ENCODE peak calls at places on chromosomes 3 and 15, in ten cellular contexts. V is GM03348; U is GM06990; C is left cardiac atrium; K is stromal cell of bone marrow; R is AG08395; N is nephron progenitor cell; H is non-pigmented ciliary epithelial cell; G is stimulated activated CD8-positive, alpha-beta memory T cell treated with anti-CD3 and anti-CD28 coated beads, Interleukin-15, amount 100 ng/mL, for 1 hour; X is KBM-7. S is an unnamed sample.

GRCh38 chr15:86916671-86917450 is 837.2 kb downstream of the AGBL1 start:
- DNase-seq in V (no peak), U (no peak), C (peak; percentile 34), K (no peak), R (no peak), N (no peak), H (no peak), G (no peak), X (no peak), S (no peak)

GRCh38 chr15:39746714-39747276 is 35.8 kb downstream of the FSIP1 start:
- DNase-seq in V (no peak), U (no peak), C (no peak), K (no peak), R (no peak), N (no peak), H (no peak), G (no peak), X (no peak), S (no peak)

GRCh38 chr3:170387952-170388351 is 30.4 kb downstream of the SKIL start:
- DNase-seq in V (peak; percentile 6), U (no peak), C (no peak), K (no peak), R (peak; percentile 11), N (no peak), H (no peak), G (no peak), X (no peak), S (peak; percentile 74)

GRCh38 chr3:23762214-23763039 is 43.3 kb upstream of the UBE2E1 start:
- DNase-seq in V (peak; percentile 53), U (peak; percentile 69), C (no peak), K (no peak), R (peak; percentile 45), N (no peak), H (no peak), G (no peak), X (no peak), S (peak; percentile 64)

GRCh38 chr3:5013021-5013906 is 34.0 kb downstream of the BHLHE40 start:
- DNase-seq in V (peak; percentile 36), U (no peak), C (peak; percentile 52), K (no peak), R (no peak), N (no peak), H (no peak), G (no peak), X (peak; percentile 66), S (no peak)

GRCh38 chr3:127074900-127075360 is 92.0 kb downstream of the PLXNA1 start:
- DNase-seq in V (peak; percentile 92), U (peak; percentile 83), C (peak; percentile 35), K (peak; percentile 84), R (peak; percentile 86), N (no peak), H (no peak), G (no peak), X (peak; percentile 92), S (peak; percentile 90)

GRCh38 chr3:25462495-25462894 is 34.4 kb downstream of the RARB start:
- DNase-seq in V (no peak), U (no peak), C (no peak), K (no peak), R (no peak), N (no peak), H (no peak), G (no peak), X (no peak), S (no peak)

GRCh38 chr3:12809435-12809834 is 13.0 kb downstream of the CAND2 start:
- DNase-seq in V (no peak), U (no peak), C (no peak), K (no peak), R (no peak), N (no peak), H (no peak), G (no peak), X (no peak), S (no peak)

GRCh38 chr3:86180696-86181095 is 810.3 kb downstream of the VGLL3 start:
- DNase-seq in V (no peak), U (no peak), C (no peak), K (no peak), R (no peak), N (no peak), H (no peak), G (no peak), X (no peak), S (no peak)

GRCh38 chr3:187889106-187889505 is 143.8 kb upstream of the BCL6 start:
- DNase-seq in V (no peak), U (no peak), C (no peak), K (no peak), R (no peak), N (no peak), H (no peak), G (no peak), X (no peak), S (no peak)

GRCh38 chr3:186882881-186883685 is 40.6 kb downstream of the ADIPOQ start:
- DNase-seq in V (peak; percentile 64), U (no peak), C (no peak), K (peak; percentile 65), R (peak; percentile 65), N (no peak), H (peak; percentile 85), G (no peak), X (peak; percentile 71), S (peak; percentile 57)

GRCh38 chr3:10195692-10196091 is 31.0 kb downstream of the IRAK2 start:
- DNase-seq in V (no peak), U (peak; percentile 32), C (no peak), K (no peak), R (no peak), N (no peak), H (no peak), G (no peak), X (no peak), S (no peak)

GRCh38 chr15:100224206-100225185 is 117.3 kb downstream of the ADAMTS17 start:
- DNase-seq in V (no peak), U (no peak), C (no peak), K (no peak), R (no peak), N (no peak), H (no peak), G (no peak), X (peak; percentile 46), S (no peak)

GRCh38 chr15:73338058-73338457 is 30.7 kb downstream of the HCN4 start:
- DNase-seq in V (no peak), U (no peak), C (no peak), K (no peak), R (no peak), N (no peak), H (no peak), G (no peak), X (no peak), S (no peak)

GRCh38 chr3:124837730-124838186 is 49.4 kb downstream of the ITGB5 start:
- DNase-seq in V (peak; percentile 61), U (no peak), C (peak; percentile 66), K (peak; percentile 56), R (peak; percentile 66), N (peak; percentile 44), H (no peak), G (no peak), X (no peak), S (peak; percentile 86)

GRCh38 chr3:52253314-52254260 is 8.0 kb downstream of the PPM1M start:
- DNase-seq in V (peak; percentile 30), U (peak; percentile 82), C (peak; percentile 64), K (no peak), R (no peak), N (no peak), H (no peak), G (peak; percentile 51), X (peak; percentile 99), S (no peak)

GRCh38 chr3:142947352-142947751 is 16.1 kb downstream of the PAQR9 start:
- DNase-seq in V (no peak), U (no peak), C (peak; percentile 25), K (no peak), R (no peak), N (no peak), H (no peak), G (no peak), X (no peak), S (no peak)

GRCh38 chr15:100692259-100692658 is 89.9 kb downstream of the ASB7 start:
- DNase-seq in V (no peak), U (no peak), C (no peak), K (no peak), R (no peak), N (no peak), H (no peak), G (no peak), X (no peak), S (no peak)

GRCh38 chr15:31019986-31020385 is 28.6 kb upstream of the MTMR10 start:
- DNase-seq in V (no peak), U (no peak), C (no peak), K (no peak), R (no peak), N (no peak), H (no peak), G (no peak), X (no peak), S (no peak)

GRCh38 chr3:41961061-41961749 is 698 bp downstream of the ULK4 start:
- DNase-seq in V (peak; percentile 64), U (peak; percentile 79), C (peak; percentile 47), K (peak; percentile 27), R (peak; percentile 50), N (peak; percentile 63), H (peak; percentile 18), G (peak; percentile 22), X (peak; percentile 72), S (peak; percentile 66)

GRCh38 chr3:55486101-55486856 is 827 bp downstream of the WNT5A start:
- DNase-seq in V (peak; percentile 65), U (peak; percentile 43), C (peak; percentile 67), K (no peak), R (peak; percentile 47), N (peak; percentile 79), H (no peak), G (no peak), X (no peak), S (peak; percentile 84)

GRCh38 chr15:46518381-46518780 is 883.6 kb downstream of the SQOR start:
- DNase-seq in V (no peak), U (no peak), C (no peak), K (no peak), R (no peak), N (no peak), H (no peak), G (no peak), X (no peak), S (no peak)

GRCh38 chr3:172256101-172256687 is 192.1 kb downstream of the GHSR start:
- DNase-seq in V (peak; percentile 69), U (no peak), C (no peak), K (peak; percentile 59), R (peak; percentile 56), N (no peak), H (no peak), G (no peak), X (no peak), S (peak; percentile 90)

GRCh38 chr3:152835311-152836102 is 576 bp downstream of the P2RY1 start:
- DNase-seq in V (peak; percentile 47), U (no peak), C (peak; percentile 75), K (no peak), R (peak; percentile 36), N (peak; percentile 67), H (no peak), G (no peak), X (peak; percentile 85), S (peak; percentile 34)

GRCh38 chr15:64356443-64357040 is 569 bp upstream of the CSNK1G1 start:
- DNase-seq in V (peak; percentile 81), U (no peak), C (no peak), K (peak; percentile 88), R (peak; percentile 68), N (no peak), H (peak; percentile 60), G (no peak), X (no peak), S (peak; percentile 92)

GRCh38 chr3:126056681-126057546 is 27.0 kb downstream of the SLC41A3 start:
- DNase-seq in V (no peak), U (no peak), C (peak; percentile 52), K (no peak), R (no peak), N (no peak), H (no peak), G (no peak), X (no peak), S (no peak)

GRCh38 chr3:153038779-153039178 is 123.2 kb upstream of the RAP2B start:
- DNase-seq in V (no peak), U (no peak), C (no peak), K (no peak), R (no peak), N (no peak), H (no peak), G (no peak), X (no peak), S (no peak)

GRCh38 chr15:40694706-40695468 is at the start of gene RAD51:
- DNase-seq in V (peak; percentile 98), U (peak; percentile 96), C (peak; percentile 95), K (peak; percentile 92), R (peak; percentile 98), N (peak; percentile 92), H (peak; percentile 81), G (peak; percentile 79), X (peak; percentile 97), S (peak; percentile 94)

S was measured in AG10803.